ENCODE peak calls at places on chromosomes 16 and 17, in seven cellular contexts. U is head of caudate nucleus; T is activated CD4-positive, CD25-positive, alpha-beta regulatory T cell; Q is AG09319; O is NCI-H2029 treated with DMSO at 0.1 percent for 48 hours; X is effector CD8-positive, alpha-beta T cell; H is Kasumi-1. L is an unnamed sample.
A peak's percentile ranks its signal among the peaks of the same experiment; 100 is the strongest.

GRCh38 chr17:57832299-57832698 is 17.5 kb downstream of the MRPS23 start:
- DNase-seq in U (no peak), T (no peak), Q (no peak), O (no peak), X (no peak), H (peak; percentile 39), L (no peak)

GRCh38 chr17:47188266-47188665 is 829 bp downstream of the CDC27 start:
- DNase-seq in U (no peak), T (no peak), Q (no peak), O (no peak), X (no peak), H (peak; percentile 24), L (no peak)

GRCh38 chr16:26644912-26645543 is 421.7 kb upstream of the C16orf82 start:
- DNase-seq in U (no peak), T (no peak), Q (no peak), O (no peak), X (no peak), H (no peak), L (no peak)

GRCh38 chr16:89700649-89701424 is 668 bp downstream of the SPATA2L start:
- DNase-seq in U (no peak), T (peak; percentile 59), Q (no peak), O (no peak), X (peak; percentile 30), H (peak; percentile 12), L (no peak)

GRCh38 chr16:30951785-30952184 is 2.9 kb downstream of the ORAI3 start:
- DNase-seq in U (no peak), T (no peak), Q (no peak), O (no peak), X (no peak), H (no peak), L (no peak)

GRCh38 chr16:88618182-88618955 is 20.0 kb upstream of the IL17C start:
- DNase-seq in U (no peak), T (no peak), Q (no peak), O (no peak), X (no peak), H (no peak), L (no peak)

GRCh38 chr17:33712120-33712519 is 419.0 kb upstream of the ASIC2 start:
- DNase-seq in U (no peak), T (no peak), Q (no peak), O (no peak), X (no peak), H (no peak), L (no peak)

GRCh38 chr16:50208460-50208931 is 55.4 kb downstream of the TENT4B start:
- DNase-seq in U (no peak), T (no peak), Q (no peak), O (no peak), X (no peak), H (no peak), L (no peak)

GRCh38 chr17:77088455-77089117 is 52.2 kb upstream of the SEC14L1 start:
- DNase-seq in U (peak; percentile 94), T (peak; percentile 75), Q (peak; percentile 93), O (peak; percentile 65), X (peak; percentile 75), H (peak; percentile 99), L (peak; percentile 89)

GRCh38 chr17:40516581-40517285 is 15.3 kb upstream of the TNS4 start:
- DNase-seq in U (no peak), T (peak; percentile 41), Q (no peak), O (no peak), X (peak; percentile 34), H (peak; percentile 86), L (peak; percentile 45)

GRCh38 chr17:60354223-60354622 is 37.7 kb downstream of the USP32 start:
- DNase-seq in U (no peak), T (no peak), Q (peak; percentile 65), O (no peak), X (no peak), H (no peak), L (no peak)

GRCh38 chr17:50465171-50465570 is 3.5 kb downstream of the CHAD start:
- DNase-seq in U (no peak), T (no peak), Q (no peak), O (no peak), X (no peak), H (no peak), L (no peak)

GRCh38 chr17:21129023-21129681 is 2.4 kb downstream of the DHRS7B start:
- DNase-seq in U (peak; percentile 53), T (no peak), Q (no peak), O (no peak), X (no peak), H (peak; percentile 36), L (no peak)

GRCh38 chr17:55770220-55770870 is 19.5 kb downstream of the PCTP start:
- DNase-seq in U (no peak), T (no peak), Q (peak; percentile 35), O (peak; percentile 39), X (no peak), H (peak; percentile 55), L (no peak)

GRCh38 chr16:47928008-47928407 is 227.8 kb downstream of the ABCC12 start:
- DNase-seq in U (no peak), T (no peak), Q (no peak), O (no peak), X (no peak), H (no peak), L (no peak)

GRCh38 chr17:81073967-81074366 is 39.0 kb downstream of the BAIAP2 start:
- DNase-seq in U (no peak), T (no peak), Q (no peak), O (no peak), X (no peak), H (no peak), L (no peak)

GRCh38 chr17:45346255-45347015 is 29.6 kb upstream of the MAP3K14 start:
- DNase-seq in U (peak; percentile 20), T (no peak), Q (peak; percentile 8), O (no peak), X (no peak), H (no peak), L (no peak)

GRCh38 chr17:39737761-39738567 is at the start of gene GRB7:
- DNase-seq in U (peak; percentile 65), T (no peak), Q (no peak), O (peak; percentile 52), X (no peak), H (no peak), L (no peak)

GRCh38 chr17:63841350-63842172 is 924 bp downstream of the SMARCD2 start:
- DNase-seq in U (peak; percentile 63), T (no peak), Q (no peak), O (no peak), X (no peak), H (no peak), L (no peak)

GRCh38 chr17:81037783-81038733 is 3.1 kb downstream of the BAIAP2 start:
- DNase-seq in U (no peak), T (no peak), Q (no peak), O (no peak), X (no peak), H (no peak), L (no peak)

GRCh38 chr17:45218895-45219661 is 2.6 kb upstream of the FMNL1 start:
- DNase-seq in U (peak; percentile 95), T (peak; percentile 69), Q (peak; percentile 83), O (peak; percentile 56), X (peak; percentile 92), H (peak; percentile 87), L (peak; percentile 50)

GRCh38 chr16:14043278-14043677 is 27.8 kb upstream of the MRTFB start:
- DNase-seq in U (no peak), T (no peak), Q (no peak), O (no peak), X (no peak), H (no peak), L (no peak)

GRCh38 chr17:50318551-50319310 is 27.2 kb upstream of the XYLT2 start:
- DNase-seq in U (no peak), T (no peak), Q (no peak), O (no peak), X (no peak), H (no peak), L (no peak)

GRCh38 chr17:48127371-48128051 is 19.9 kb downstream of the SNX11 start:
- DNase-seq in U (no peak), T (no peak), Q (no peak), O (no peak), X (no peak), H (no peak), L (no peak)

GRCh38 chr17:63171428-63172205 is 205.6 kb downstream of the TANC2 start:
- DNase-seq in U (no peak), T (no peak), Q (peak; percentile 12), O (no peak), X (no peak), H (no peak), L (no peak)

GRCh38 chr17:69407759-69408158 is 6.7 kb upstream of the MAP2K6 start:
- DNase-seq in U (no peak), T (no peak), Q (no peak), O (no peak), X (no peak), H (no peak), L (no peak)

GRCh38 chr17:39175695-39176093 is 9.7 kb upstream of the ARL5C start:
- DNase-seq in U (no peak), T (no peak), Q (no peak), O (no peak), X (no peak), H (no peak), L (no peak)

GRCh38 chr17:65243838-65244237 is 106.7 kb downstream of the RGS9 start:
- DNase-seq in U (peak; percentile 66), T (no peak), Q (no peak), O (no peak), X (no peak), H (no peak), L (no peak)

GRCh38 chr17:64214950-64215349 is 48.1 kb downstream of the TEX2 start:
- DNase-seq in U (no peak), T (no peak), Q (no peak), O (no peak), X (no peak), H (no peak), L (no peak)

GRCh38 chr17:6914711-6915110 is 81.1 kb upstream of the ALOX12 start:
- DNase-seq in U (no peak), T (no peak), Q (no peak), O (no peak), X (no peak), H (no peak), L (no peak)

GRCh38 chr16:2752850-2753522 is 548 bp downstream of the SRRM2 start:
- DNase-seq in U (peak; percentile 84), T (peak; percentile 70), Q (peak; percentile 56), O (peak; percentile 24), X (peak; percentile 66), H (peak; percentile 39), L (peak; percentile 82)

GRCh38 chr16:17397499-17397891 is 73.3 kb downstream of the XYLT1 start:
- DNase-seq in U (no peak), T (no peak), Q (no peak), O (peak; percentile 96), X (no peak), H (no peak), L (no peak)

GRCh38 chr16:71311553-71312158 is 22.5 kb upstream of the CMTR2 start:
- DNase-seq in U (peak; percentile 32), T (no peak), Q (no peak), O (no peak), X (no peak), H (peak; percentile 11), L (no peak)

GRCh38 chr17:42760652-42761581 is at the start of gene RAMP2:
- DNase-seq in U (no peak), T (no peak), Q (no peak), O (no peak), X (no peak), H (no peak), L (no peak)

GRCh38 chr16:53775821-53776431 is 72.0 kb downstream of the FTO start:
- DNase-seq in U (no peak), T (no peak), Q (peak; percentile 70), O (peak; percentile 26), X (no peak), H (peak; percentile 91), L (no peak)

GRCh38 chr17:36879599-36880255 is 57.5 kb upstream of the LHX1 start:
- DNase-seq in U (no peak), T (no peak), Q (no peak), O (no peak), X (no peak), H (no peak), L (no peak)